ENCODE peak calls at places on chromosomes 6 and 20, in six cellular contexts. Z is OCI-M1; G is activated CD4-positive, alpha-beta T cell treated with anti-CD3 and anti-CD28 coated beads, Interleukin-2, amount 50 U/mL, for 24 hours; S is HS-27A; P is COR-L47; M is anterior cingulate cortex. A is an unnamed sample.
A peak's percentile ranks its signal among the peaks of the same experiment; 100 is the strongest.

GRCh38 chr20:63473555-63474449 is 1.3 kb upstream of the KCNQ2 start:
- DNase-seq in S (no peak), P (no peak), Z (no peak), G (no peak), M (peak; percentile 18), A (no peak)

GRCh38 chr6:111718326-111718725 is 112.6 kb upstream of the TRAF3IP2 start:
- DNase-seq in P (no peak), G (no peak), Z (no peak), M (no peak), S (no peak), A (no peak)

GRCh38 chr6:126947070-126947469 is 171.4 kb upstream of the RSPO3 start:
- DNase-seq in S (no peak), P (no peak), G (no peak), M (no peak), Z (no peak), A (no peak)

GRCh38 chr6:130190701-130191375 is 31.9 kb downstream of the SAMD3 start:
- DNase-seq in P (no peak), Z (peak; percentile 11), S (no peak), G (no peak), M (no peak), A (peak; percentile 17)

GRCh38 chr20:3616250-3616649 is 46.9 kb downstream of the GFRA4 start:
- DNase-seq in P (no peak), M (no peak), S (no peak), G (no peak), Z (no peak), A (no peak)

GRCh38 chr6:119347466-119348307 is 1.9 kb downstream of the MAN1A1 start:
- DNase-seq in P (no peak), S (no peak), Z (peak; percentile 86), G (no peak), M (no peak), A (peak; percentile 68)

GRCh38 chr6:170152111-170152926 is 138.6 kb downstream of the DLL1 start:
- DNase-seq in M (peak; percentile 59), P (no peak), G (no peak), Z (no peak), S (no peak), A (no peak)

GRCh38 chr20:63628246-63628975 is 1.5 kb upstream of the GMEB2 start:
- DNase-seq in M (no peak), Z (peak; percentile 94), S (no peak), G (peak; percentile 50), P (peak; percentile 82), A (peak; percentile 90)

GRCh38 chr20:44700306-44700705 is 14.9 kb upstream of the CCN5 start:
- DNase-seq in P (no peak), M (no peak), Z (no peak), S (no peak), G (no peak), A (no peak)

GRCh38 chr20:2350606-2351005 is 30.1 kb upstream of the TGM6 start:
- DNase-seq in M (no peak), G (no peak), P (no peak), S (no peak), Z (no peak), A (no peak)

GRCh38 chr6:17847203-17847602 is 140.2 kb downstream of the KIF13A start:
- DNase-seq in Z (no peak), G (no peak), P (no peak), M (no peak), S (no peak), A (no peak)

GRCh38 chr20:5705827-5706226 is 44.4 kb upstream of the SHLD1 start:
- DNase-seq in P (no peak), Z (no peak), G (no peak), S (no peak), M (no peak), A (no peak)

GRCh38 chr6:143097224-143097795 is 36.6 kb downstream of the AIG1 start:
- DNase-seq in S (no peak), P (no peak), Z (no peak), M (no peak), G (no peak), A (no peak)

GRCh38 chr20:42914302-42914701 is 275.4 kb downstream of the PTPRT start:
- DNase-seq in G (no peak), Z (no peak), M (no peak), S (no peak), P (no peak), A (no peak)

GRCh38 chr6:90066715-90067114 is 172.4 kb downstream of the GJA10 start:
- DNase-seq in P (no peak), M (no peak), Z (no peak), S (no peak), G (no peak), A (no peak)

GRCh38 chr6:16909599-16910360 is 148.5 kb upstream of the ATXN1 start:
- DNase-seq in S (peak; percentile 95), G (no peak), M (no peak), Z (no peak), P (no peak), A (no peak)

A was measured in KBM-7.